ENCODE peak calls at places on chromosomes 12 and 14, in five cellular contexts. One of them, this sample, is unnamed.

GRCh38 chr12:8860165-8860961 is 37.9 kb downstream of the A2ML1 start:
- DNase-seq in pancreas: peak; percentile 26
- DNase-seq in upper lobe of right lung: no peak
- DNase-seq in retinal pigment epithelial cell: peak; percentile 11
- DNase-seq in A549: no peak
- DNase-seq in this sample: peak; percentile 36

GRCh38 chr14:26855051-26855753 is 257.4 kb upstream of the NOVA1 start:
- DNase-seq in pancreas: no peak
- DNase-seq in upper lobe of right lung: no peak
- DNase-seq in retinal pigment epithelial cell: no peak
- DNase-seq in A549: no peak
- DNase-seq in this sample: no peak

GRCh38 chr12:47801170-47801903 is 18.4 kb downstream of the HDAC7 start:
- DNase-seq in pancreas: no peak
- DNase-seq in upper lobe of right lung: no peak
- DNase-seq in retinal pigment epithelial cell: no peak
- DNase-seq in A549: no peak
- DNase-seq in this sample: peak; percentile 73

GRCh38 chr12:62613092-62613491 is 146.5 kb downstream of the MON2 start:
- DNase-seq in pancreas: no peak
- DNase-seq in upper lobe of right lung: no peak
- DNase-seq in retinal pigment epithelial cell: no peak
- DNase-seq in A549: no peak
- DNase-seq in this sample: no peak

GRCh38 chr12:34595749-34596733 is 573.7 kb downstream of the ALG10 start:
- DNase-seq in pancreas: no peak
- DNase-seq in upper lobe of right lung: peak; percentile 49
- DNase-seq in retinal pigment epithelial cell: no peak
- DNase-seq in A549: no peak
- DNase-seq in this sample: no peak

GRCh38 chr14:32382704-32383103 is 53.6 kb downstream of the AKAP6 start:
- DNase-seq in pancreas: no peak
- DNase-seq in upper lobe of right lung: no peak
- DNase-seq in retinal pigment epithelial cell: no peak
- DNase-seq in A549: no peak
- DNase-seq in this sample: no peak

GRCh38 chr12:52191841-52192791 is at the start of gene KRT80:
- DNase-seq in pancreas: peak; percentile 93
- DNase-seq in upper lobe of right lung: peak; percentile 90
- DNase-seq in retinal pigment epithelial cell: peak; percentile 99
- DNase-seq in A549: peak; percentile 99
- DNase-seq in this sample: peak; percentile 94

GRCh38 chr14:98195256-98195655 is 1076.7 kb downstream of the BCL11B start:
- DNase-seq in pancreas: no peak
- DNase-seq in upper lobe of right lung: no peak
- DNase-seq in retinal pigment epithelial cell: no peak
- DNase-seq in A549: no peak
- DNase-seq in this sample: no peak

GRCh38 chr12:52009081-52009751 is 2.5 kb downstream of the TAMALIN start:
- DNase-seq in pancreas: no peak
- DNase-seq in upper lobe of right lung: no peak
- DNase-seq in retinal pigment epithelial cell: no peak
- DNase-seq in A549: no peak
- DNase-seq in this sample: no peak

GRCh38 chr12:116196752-116197718 is 80.5 kb downstream of the MED13L start:
- DNase-seq in pancreas: no peak
- DNase-seq in upper lobe of right lung: no peak
- DNase-seq in retinal pigment epithelial cell: no peak
- DNase-seq in A549: no peak
- DNase-seq in this sample: no peak

GRCh38 chr14:24307575-24308341 is at the start of gene CIDEB:
- DNase-seq in pancreas: peak; percentile 87
- DNase-seq in upper lobe of right lung: no peak
- DNase-seq in retinal pigment epithelial cell: no peak
- DNase-seq in A549: peak; percentile 77
- DNase-seq in this sample: no peak

GRCh38 chr12:109258201-109258600 is 50.9 kb downstream of the FOXN4 start:
- DNase-seq in pancreas: no peak
- DNase-seq in upper lobe of right lung: no peak
- DNase-seq in retinal pigment epithelial cell: no peak
- DNase-seq in A549: no peak
- DNase-seq in this sample: no peak

GRCh38 chr12:14514946-14515345 is 52.7 kb downstream of the PLBD1 start:
- DNase-seq in pancreas: no peak
- DNase-seq in upper lobe of right lung: no peak
- DNase-seq in retinal pigment epithelial cell: no peak
- DNase-seq in A549: no peak
- DNase-seq in this sample: no peak

GRCh38 chr12:81757731-81758325 is 1.3 kb downstream of the PPFIA2 start:
- DNase-seq in pancreas: no peak
- DNase-seq in upper lobe of right lung: no peak
- DNase-seq in retinal pigment epithelial cell: no peak
- DNase-seq in A549: no peak
- DNase-seq in this sample: no peak
- H3K4me3 ChIP-seq in pancreas: no peak overlapping the region
- H3K4me3 ChIP-seq in upper lobe of right lung: peak overlapping the region; percentile 46
- H3K4me3 ChIP-seq in retinal pigment epithelial cell: peak overlapping the region; percentile 63
- H3K4me3 ChIP-seq in A549: peak overlapping the region; percentile 48
- H3K4me3 ChIP-seq in this sample: peak overlapping the region; percentile 66

DNA sequence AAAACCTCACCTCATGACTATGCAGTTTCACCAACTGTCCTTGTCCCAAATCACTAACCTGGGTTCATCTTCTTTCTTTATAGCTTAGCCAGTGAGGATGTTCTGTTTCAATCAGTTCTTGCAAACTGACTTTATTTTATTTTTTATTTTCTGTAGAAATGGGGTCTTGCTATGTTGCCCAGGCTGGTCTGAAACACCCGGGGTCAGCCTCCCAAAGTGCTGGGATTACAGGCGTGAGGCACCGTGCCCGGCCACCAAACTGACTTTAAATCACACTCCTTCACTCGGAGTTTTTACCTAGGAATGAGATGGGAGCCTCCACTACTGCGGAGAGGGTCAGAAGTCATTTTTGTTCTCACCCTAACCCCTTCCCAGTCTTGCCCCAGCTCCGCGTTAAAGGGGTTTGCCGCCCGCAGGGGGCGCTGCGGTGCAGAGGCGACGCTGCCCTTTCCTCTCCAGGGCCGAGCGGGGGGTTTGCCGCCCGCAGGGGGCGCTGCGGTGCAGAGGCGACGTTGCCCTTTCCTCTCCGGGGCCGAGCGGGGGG is 7.0 kb upstream of the B4GALNT3 start:
- DNase-seq in pancreas: no peak
- DNase-seq in upper lobe of right lung: peak; percentile 69
- DNase-seq in retinal pigment epithelial cell: no peak
- DNase-seq in A549: no peak
- DNase-seq in this sample: no peak
- TF ChIP-seq CTCF in pancreas: no peak
- TF ChIP-seq CTCF in upper lobe of right lung: no peak
- TF ChIP-seq CTCF in retinal pigment epithelial cell: no peak
- TF ChIP-seq CTCF in A549: no peak
- TF ChIP-seq CTCF in this sample: peak; percentile 48

GRCh38 chr14:54398028-54398368 is 1.2 kb downstream of the CDKN3 start:
- DNase-seq in pancreas: no peak
- DNase-seq in upper lobe of right lung: no peak
- DNase-seq in retinal pigment epithelial cell: no peak
- DNase-seq in A549: no peak
- DNase-seq in this sample: no peak
- H3K4me3 ChIP-seq in pancreas: no peak overlapping the region
- H3K4me3 ChIP-seq in upper lobe of right lung: no peak overlapping the region
- H3K4me3 ChIP-seq in retinal pigment epithelial cell: peak overlapping the region; percentile 89
- H3K4me3 ChIP-seq in A549: peak overlapping the region; percentile 78
- H3K4me3 ChIP-seq in this sample: peak overlapping the region; percentile 94

GRCh38 chr14:71932229-71932951 is at the start of gene RGS6:
- DNase-seq in pancreas: peak; percentile 37
- DNase-seq in upper lobe of right lung: peak; percentile 77
- DNase-seq in retinal pigment epithelial cell: peak; percentile 7
- DNase-seq in A549: no peak
- DNase-seq in this sample: no peak
- TF ChIP-seq CTCF in pancreas: no peak
- TF ChIP-seq CTCF in upper lobe of right lung: peak; percentile 15
- TF ChIP-seq CTCF in retinal pigment epithelial cell: peak; percentile 23
- TF ChIP-seq CTCF in A549: peak; percentile 38
- TF ChIP-seq CTCF in this sample: no peak

DNA sequence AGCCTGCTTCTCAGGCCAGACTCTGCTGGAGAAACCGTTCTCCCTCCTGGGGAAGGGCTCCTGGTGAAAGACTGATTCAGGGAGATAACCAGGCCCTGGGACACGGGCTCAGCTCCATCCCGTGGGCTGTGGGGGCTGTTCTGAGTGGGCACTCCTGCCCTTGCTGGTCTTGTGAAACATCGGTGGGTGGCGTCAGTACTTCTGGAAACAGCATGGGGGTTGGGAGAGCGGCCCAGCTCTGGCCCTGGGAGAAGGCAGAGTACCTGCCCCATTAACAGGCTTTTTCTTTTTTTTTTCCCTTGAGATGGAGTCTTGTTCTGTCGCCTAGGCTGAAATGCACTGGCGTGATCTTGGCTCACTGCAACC is 786 bp downstream of the SLC25A47 start:
- DNase-seq in pancreas: no peak
- DNase-seq in upper lobe of right lung: no peak
- DNase-seq in retinal pigment epithelial cell: no peak
- DNase-seq in A549: no peak
- DNase-seq in this sample: no peak
- H3K4me3 ChIP-seq in pancreas: no peak overlapping the region
- H3K4me3 ChIP-seq in upper lobe of right lung: no peak overlapping the region
- H3K4me3 ChIP-seq in retinal pigment epithelial cell: no peak overlapping the region
- H3K4me3 ChIP-seq in A549: no peak overlapping the region
- H3K4me3 ChIP-seq in this sample: no peak overlapping the region

This sample was measured in LNCaP clone FGC.